ENCODE peak calls at places on chromosomes 13 and 19, in nine cellular contexts. One of them, this sample, is unnamed.

GRCh38 chr19:43748205-43748594 is 6.6 kb downstream of the SMG9 start:
- DNase-seq in ovary: no peak
- DNase-seq in body of pancreas: no peak
- DNase-seq in heart right ventricle: no peak
- DNase-seq in small intestine: no peak
- DNase-seq in left lung: no peak
- DNase-seq in cardiac muscle cell: no peak
- DNase-seq in aorta: no peak
- DNase-seq in mucosa of descending colon: no peak
- DNase-seq in this sample: no peak

GRCh38 chr13:34748078-34748477 is 194.0 kb upstream of the NBEA start:
- DNase-seq in left lung: no peak
- DNase-seq in ovary: peak; percentile 53
- DNase-seq in heart right ventricle: peak; percentile 79
- DNase-seq in small intestine: peak; percentile 35
- DNase-seq in body of pancreas: peak; percentile 25
- DNase-seq in mucosa of descending colon: peak; percentile 37
- DNase-seq in cardiac muscle cell: peak; percentile 100
- DNase-seq in aorta: no peak
- DNase-seq in this sample: peak; percentile 44

GRCh38 chr19:38745316-38745715 is 1.0 kb upstream of the CAPN12 start:
- DNase-seq in ovary: no peak
- DNase-seq in small intestine: no peak
- DNase-seq in mucosa of descending colon: no peak
- DNase-seq in body of pancreas: no peak
- DNase-seq in heart right ventricle: no peak
- DNase-seq in aorta: no peak
- DNase-seq in left lung: no peak
- DNase-seq in cardiac muscle cell: no peak
- DNase-seq in this sample: no peak

GRCh38 chr13:73832203-73832602 is 302.0 kb downstream of the KLF12 start:
- DNase-seq in mucosa of descending colon: no peak
- DNase-seq in aorta: no peak
- DNase-seq in ovary: no peak
- DNase-seq in cardiac muscle cell: no peak
- DNase-seq in small intestine: no peak
- DNase-seq in body of pancreas: no peak
- DNase-seq in heart right ventricle: no peak
- DNase-seq in left lung: no peak
- DNase-seq in this sample: no peak

GRCh38 chr13:110330491-110331001 is 23.5 kb downstream of the COL4A2 start:
- DNase-seq in heart right ventricle: no peak
- DNase-seq in small intestine: no peak
- DNase-seq in ovary: no peak
- DNase-seq in mucosa of descending colon: no peak
- DNase-seq in cardiac muscle cell: peak; percentile 33
- DNase-seq in left lung: no peak
- DNase-seq in body of pancreas: no peak
- DNase-seq in aorta: no peak
- DNase-seq in this sample: no peak

GRCh38 chr13:67147257-67148218 is 82.6 kb downstream of the PCDH9 start:
- DNase-seq in ovary: no peak
- DNase-seq in heart right ventricle: peak; percentile 15
- DNase-seq in mucosa of descending colon: no peak
- DNase-seq in cardiac muscle cell: peak; percentile 79
- DNase-seq in body of pancreas: no peak
- DNase-seq in small intestine: no peak
- DNase-seq in left lung: no peak
- DNase-seq in aorta: no peak
- DNase-seq in this sample: no peak

GRCh38 chr19:16661480-16662034 is 618 bp downstream of the TMEM38A start:
- DNase-seq in aorta: peak; percentile 82
- DNase-seq in body of pancreas: peak; percentile 25
- DNase-seq in ovary: peak; percentile 61
- DNase-seq in left lung: peak; percentile 83
- DNase-seq in cardiac muscle cell: no peak
- DNase-seq in mucosa of descending colon: peak; percentile 37
- DNase-seq in small intestine: no peak
- DNase-seq in heart right ventricle: peak; percentile 71
- DNase-seq in this sample: peak; percentile 63

GRCh38 chr13:99628442-99628841 is 127.2 kb downstream of the TM9SF2 start:
- DNase-seq in left lung: no peak
- DNase-seq in mucosa of descending colon: no peak
- DNase-seq in aorta: no peak
- DNase-seq in small intestine: no peak
- DNase-seq in body of pancreas: no peak
- DNase-seq in ovary: no peak
- DNase-seq in cardiac muscle cell: no peak
- DNase-seq in heart right ventricle: no peak
- DNase-seq in this sample: no peak

GRCh38 chr19:35126624-35126959 is 8.3 kb downstream of the LGI4 start:
- DNase-seq in cardiac muscle cell: peak; percentile 32
- DNase-seq in left lung: no peak
- DNase-seq in mucosa of descending colon: no peak
- DNase-seq in aorta: no peak
- DNase-seq in heart right ventricle: no peak
- DNase-seq in ovary: no peak
- DNase-seq in body of pancreas: no peak
- DNase-seq in small intestine: no peak
- DNase-seq in this sample: no peak
- H3K4me1 ChIP-seq in cardiac muscle cell: no peaks in the 10 kb centered on the region
- H3K4me1 ChIP-seq in left lung: peaks cover 18% of the 10 kb centered on the region
- H3K4me1 ChIP-seq in mucosa of descending colon: peaks cover 62% of the 10 kb centered on the region
- H3K4me1 ChIP-seq in aorta: no peaks in the 10 kb centered on the region
- H3K4me1 ChIP-seq in heart right ventricle: peaks cover 10% of the 10 kb centered on the region
- H3K4me1 ChIP-seq in ovary: peaks cover 4% of the 10 kb centered on the region
- H3K4me1 ChIP-seq in body of pancreas: peaks cover 20% of the 10 kb centered on the region
- H3K4me1 ChIP-seq in small intestine: peaks cover 4% of the 10 kb centered on the region
- H3K4me1 ChIP-seq in this sample: peaks cover 16% of the 10 kb centered on the region

GRCh38 chr19:10991076-10991475 is 30.2 kb downstream of the SMARCA4 start:
- DNase-seq in heart right ventricle: no peak
- DNase-seq in cardiac muscle cell: no peak
- DNase-seq in left lung: no peak
- DNase-seq in small intestine: no peak
- DNase-seq in aorta: no peak
- DNase-seq in ovary: no peak
- DNase-seq in mucosa of descending colon: no peak
- DNase-seq in body of pancreas: no peak
- DNase-seq in this sample: no peak
- H3K36me3 ChIP-seq in heart right ventricle: peaks cover 100% of the 10 kb centered on the region
- H3K36me3 ChIP-seq in cardiac muscle cell: peaks cover 55% of the 10 kb centered on the region
- H3K36me3 ChIP-seq in left lung: peaks cover 100% of the 10 kb centered on the region
- H3K36me3 ChIP-seq in small intestine: peaks cover 13% of the 10 kb centered on the region
- H3K36me3 ChIP-seq in aorta: peaks cover 6% of the 10 kb centered on the region
- H3K36me3 ChIP-seq in ovary: no peaks in the 10 kb centered on the region
- H3K36me3 ChIP-seq in mucosa of descending colon: peaks cover 8% of the 10 kb centered on the region
- H3K36me3 ChIP-seq in body of pancreas: peaks cover 25% of the 10 kb centered on the region
- H3K36me3 ChIP-seq in this sample: peaks cover 81% of the 10 kb centered on the region

DNA sequence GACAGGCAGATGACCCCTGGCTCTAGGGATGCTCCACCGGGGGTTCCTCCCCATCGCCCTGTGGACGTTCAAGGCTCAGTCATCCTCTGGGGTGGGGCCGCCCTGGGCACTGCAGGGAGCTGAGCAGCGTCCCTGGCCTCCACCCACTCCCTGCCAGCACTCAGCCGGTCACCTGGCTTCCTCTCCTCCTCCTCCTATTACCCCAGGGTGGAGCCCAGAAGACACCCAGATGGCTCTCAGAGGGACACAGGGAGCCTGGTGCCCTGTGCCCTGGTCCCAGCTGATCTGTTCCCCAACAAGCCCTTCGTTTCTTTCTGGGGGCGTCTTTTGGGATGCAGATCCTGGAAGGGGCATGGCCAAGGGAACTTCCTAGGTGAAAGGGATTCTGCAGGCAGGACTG is 3.7 kb upstream of the MKNK2 start:
- DNase-seq in left lung: no peak
- DNase-seq in aorta: no peak
- DNase-seq in ovary: peak; percentile 53
- DNase-seq in cardiac muscle cell: no peak
- DNase-seq in mucosa of descending colon: peak; percentile 77
- DNase-seq in heart right ventricle: no peak
- DNase-seq in small intestine: peak; percentile 55
- DNase-seq in body of pancreas: peak; percentile 15
- DNase-seq in this sample: no peak
- H3K4me1 ChIP-seq in left lung: peaks cover 67% of the 10 kb centered on the region
- H3K4me1 ChIP-seq in aorta: no peaks in the 10 kb centered on the region
- H3K4me1 ChIP-seq in ovary: peaks cover 27% of the 10 kb centered on the region
- H3K4me1 ChIP-seq in cardiac muscle cell: peaks cover 16% of the 10 kb centered on the region
- H3K4me1 ChIP-seq in mucosa of descending colon: peaks cover 63% of the 10 kb centered on the region
- H3K4me1 ChIP-seq in heart right ventricle: peaks cover 43% of the 10 kb centered on the region
- H3K4me1 ChIP-seq in small intestine: peaks cover 5% of the 10 kb centered on the region
- H3K4me1 ChIP-seq in body of pancreas: peaks cover 74% of the 10 kb centered on the region
- H3K4me1 ChIP-seq in this sample: peaks cover 36% of the 10 kb centered on the region

DNA sequence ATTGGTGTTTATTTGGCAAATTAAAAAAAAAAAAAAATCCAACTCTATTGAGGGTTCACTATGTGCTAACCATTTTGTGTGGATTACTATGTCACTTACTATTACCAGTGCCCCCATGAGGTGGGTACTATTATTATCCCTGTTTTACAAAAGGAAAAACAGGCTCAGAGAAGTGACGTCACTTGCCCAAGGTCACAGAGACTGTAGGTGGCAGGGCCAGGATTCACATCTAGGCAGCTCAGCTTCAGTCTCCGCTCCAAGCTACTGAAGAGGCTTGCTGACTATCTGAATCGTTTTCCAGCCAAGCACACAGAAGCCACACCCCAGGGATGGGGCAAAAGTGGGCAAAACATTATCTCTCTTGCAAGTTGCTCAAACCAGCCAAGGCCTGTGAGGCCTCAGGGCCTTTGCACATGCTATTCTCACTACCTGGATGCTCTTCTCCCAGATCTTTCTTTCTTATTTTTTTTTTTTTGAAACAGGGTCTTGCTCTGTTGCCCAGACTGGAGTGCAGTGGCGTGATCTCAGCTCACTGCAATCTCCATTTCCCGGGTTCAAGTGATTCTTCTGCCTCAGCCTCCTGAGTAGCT is 4.8 kb upstream of the ANGPTL8 start:
- DNase-seq in aorta: no peak
- DNase-seq in ovary: no peak
- DNase-seq in heart right ventricle: no peak
- DNase-seq in small intestine: no peak
- DNase-seq in mucosa of descending colon: no peak
- DNase-seq in body of pancreas: peak; percentile 35
- DNase-seq in left lung: no peak
- DNase-seq in cardiac muscle cell: no peak
- DNase-seq in this sample: peak; percentile 80
- H3K36me3 ChIP-seq in aorta: no peaks in the 10 kb centered on the region
- H3K36me3 ChIP-seq in ovary: no peaks in the 10 kb centered on the region
- H3K36me3 ChIP-seq in heart right ventricle: peaks cover 93% of the 10 kb centered on the region
- H3K36me3 ChIP-seq in small intestine: peaks cover 4% of the 10 kb centered on the region
- H3K36me3 ChIP-seq in mucosa of descending colon: no peaks in the 10 kb centered on the region
- H3K36me3 ChIP-seq in body of pancreas: peaks cover 7% of the 10 kb centered on the region
- H3K36me3 ChIP-seq in left lung: peaks cover 61% of the 10 kb centered on the region
- H3K36me3 ChIP-seq in cardiac muscle cell: no peaks in the 10 kb centered on the region
- H3K36me3 ChIP-seq in this sample: peaks cover 6% of the 10 kb centered on the region

DNA sequence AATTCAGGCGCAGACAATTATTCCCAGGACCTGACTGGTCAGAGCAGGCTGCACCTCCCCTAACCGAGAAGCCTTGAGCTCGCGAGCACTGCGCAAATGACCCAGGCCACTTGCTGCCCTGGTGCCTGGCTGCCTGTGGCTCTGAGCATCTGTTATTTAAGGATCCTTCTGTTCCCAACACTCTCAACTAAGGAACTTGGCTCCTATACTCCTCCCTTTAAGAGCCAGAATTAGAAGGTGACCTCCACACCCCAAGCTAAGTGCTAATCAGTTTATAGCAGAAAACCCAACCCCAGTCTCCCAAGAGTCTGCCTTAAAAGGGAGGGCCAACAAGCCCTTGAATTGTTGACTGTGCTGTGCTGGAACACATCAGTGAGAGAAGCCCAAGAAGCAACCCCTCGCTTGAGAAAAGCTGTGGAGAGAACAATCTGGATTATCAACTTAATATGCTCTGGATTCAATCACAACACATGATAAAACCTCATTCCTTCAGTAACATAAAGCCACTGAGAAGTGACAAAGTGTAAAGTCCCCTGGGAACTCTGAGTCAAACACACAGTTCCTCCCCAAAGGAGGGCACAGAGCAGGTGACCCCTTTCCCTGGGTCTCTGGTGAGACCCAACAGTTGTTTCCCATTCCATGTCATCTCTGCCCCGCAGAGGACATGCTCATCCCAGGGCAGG is 14.6 kb downstream of the AKAP8L start:
- DNase-seq in body of pancreas: no peak
- DNase-seq in mucosa of descending colon: no peak
- DNase-seq in aorta: no peak
- DNase-seq in left lung: no peak
- DNase-seq in small intestine: peak; percentile 4
- DNase-seq in heart right ventricle: no peak
- DNase-seq in ovary: no peak
- DNase-seq in cardiac muscle cell: no peak
- DNase-seq in this sample: no peak
- H3K4me1 ChIP-seq in body of pancreas: peaks cover 27% of the 10 kb centered on the region
- H3K4me1 ChIP-seq in mucosa of descending colon: peaks cover 11% of the 10 kb centered on the region
- H3K4me1 ChIP-seq in aorta: peaks cover 1% of the 10 kb centered on the region
- H3K4me1 ChIP-seq in left lung: peaks cover 26% of the 10 kb centered on the region
- H3K4me1 ChIP-seq in small intestine: peaks cover 3% of the 10 kb centered on the region
- H3K4me1 ChIP-seq in heart right ventricle: peaks cover 61% of the 10 kb centered on the region
- H3K4me1 ChIP-seq in ovary: peaks cover 20% of the 10 kb centered on the region
- H3K4me1 ChIP-seq in cardiac muscle cell: peaks cover 44% of the 10 kb centered on the region
- H3K4me1 ChIP-seq in this sample: peaks cover 20% of the 10 kb centered on the region

GRCh38 chr19:47609885-47610545 is 1.1 kb downstream of the BICRA start:
- DNase-seq in aorta: peak; percentile 83
- DNase-seq in ovary: peak; percentile 57
- DNase-seq in cardiac muscle cell: peak; percentile 66
- DNase-seq in small intestine: peak; percentile 71
- DNase-seq in mucosa of descending colon: peak; percentile 67
- DNase-seq in body of pancreas: peak; percentile 38
- DNase-seq in left lung: peak; percentile 89
- DNase-seq in heart right ventricle: peak; percentile 29
- DNase-seq in this sample: peak; percentile 54
- H3K36me3 ChIP-seq in aorta: no peaks in the 10 kb centered on the region
- H3K36me3 ChIP-seq in ovary: no peaks in the 10 kb centered on the region
- H3K36me3 ChIP-seq in cardiac muscle cell: no peaks in the 10 kb centered on the region
- H3K36me3 ChIP-seq in small intestine: no peaks in the 10 kb centered on the region
- H3K36me3 ChIP-seq in mucosa of descending colon: no peaks in the 10 kb centered on the region
- H3K36me3 ChIP-seq in body of pancreas: no peaks in the 10 kb centered on the region
- H3K36me3 ChIP-seq in left lung: peaks cover 6% of the 10 kb centered on the region
- H3K36me3 ChIP-seq in heart right ventricle: no peaks in the 10 kb centered on the region
- H3K36me3 ChIP-seq in this sample: no peaks in the 10 kb centered on the region

GRCh38 chr13:50512602-50513527 is 330.6 kb downstream of the DLEU7 start:
- DNase-seq in body of pancreas: no peak
- DNase-seq in small intestine: peak; percentile 68
- DNase-seq in left lung: peak; percentile 92
- DNase-seq in mucosa of descending colon: peak; percentile 76
- DNase-seq in aorta: peak; percentile 79
- DNase-seq in heart right ventricle: peak; percentile 67
- DNase-seq in cardiac muscle cell: peak; percentile 70
- DNase-seq in ovary: peak; percentile 53
- DNase-seq in this sample: peak; percentile 71
- H3K4me1 ChIP-seq in body of pancreas: peaks cover 30% of the 10 kb centered on the region
- H3K4me1 ChIP-seq in small intestine: peaks cover 2% of the 10 kb centered on the region
- H3K4me1 ChIP-seq in left lung: peaks cover 25% of the 10 kb centered on the region
- H3K4me1 ChIP-seq in mucosa of descending colon: peaks cover 22% of the 10 kb centered on the region
- H3K4me1 ChIP-seq in aorta: peaks cover 2% of the 10 kb centered on the region
- H3K4me1 ChIP-seq in heart right ventricle: peaks cover 21% of the 10 kb centered on the region
- H3K4me1 ChIP-seq in cardiac muscle cell: peaks cover 9% of the 10 kb centered on the region
- H3K4me1 ChIP-seq in ovary: peaks cover 5% of the 10 kb centered on the region
- H3K4me1 ChIP-seq in this sample: peaks cover 11% of the 10 kb centered on the region